ENCODE peak calls at places on chromosomes 1 and 21, in ten cellular contexts. T is transverse colon; O is spleen; U is CD8-positive, alpha-beta T cell; D is tibial nerve; L is small intestine; E is ascending aorta; G is sigmoid colon; N is OCI-LY7; K is NT2/D1. V is an unnamed sample.

GRCh38 chr1:211870156-211870555 is 39.6 kb upstream of the LPGAT1 start:
- DNase-seq in T (no peak), O (no peak), U (no peak), D (no peak), L (no peak), E (no peak), G (no peak), N (no peak), K (no peak), V (no peak)

GRCh38 chr1:100387209-100387608 is 34.9 kb downstream of the CDC14A start:
- DNase-seq in T (no peak), O (no peak), U (no peak), D (no peak), L (no peak), E (no peak), G (no peak), N (peak; percentile 16), K (no peak), V (no peak)

GRCh38 chr1:36871146-36871971 is 163.0 kb downstream of the GRIK3 start:
- DNase-seq in T (no peak), O (peak; percentile 40), U (no peak), D (no peak), L (no peak), E (no peak), G (peak; percentile 66), N (no peak), K (no peak), V (no peak)

GRCh38 chr1:94832446-94832845 is 12.3 kb downstream of the SLC44A3 start:
- DNase-seq in T (no peak), O (no peak), U (no peak), D (no peak), L (no peak), E (no peak), G (no peak), N (no peak), K (no peak), V (no peak)

GRCh38 chr21:44397431-44398031 is 44.1 kb downstream of the TRPM2 start:
- DNase-seq in T (no peak), O (no peak), U (no peak), D (no peak), L (no peak), E (peak; percentile 54), G (no peak), N (no peak), K (no peak), V (no peak)

GRCh38 chr1:50278352-50278878 is 144.8 kb downstream of the DMRTA2 start:
- DNase-seq in T (no peak), O (no peak), U (no peak), D (no peak), L (no peak), E (no peak), G (no peak), N (no peak), K (no peak), V (no peak)

GRCh38 chr1:212752256-212752933 is 39.2 kb downstream of the NSL1 start:
- DNase-seq in T (no peak), O (no peak), U (no peak), D (no peak), L (no peak), E (no peak), G (no peak), N (peak; percentile 14), K (no peak), V (no peak)

GRCh38 chr1:215911406-215911968 is 344.4 kb downstream of the KCTD3 start:
- DNase-seq in T (no peak), O (no peak), U (no peak), D (no peak), L (no peak), E (no peak), G (no peak), N (no peak), K (no peak), V (no peak)

GRCh38 chr1:154961207-154961496 is 430 bp downstream of the PYGO2 start:
- DNase-seq in T (no peak), O (no peak), U (no peak), D (no peak), L (no peak), E (no peak), G (no peak), N (no peak), K (no peak), V (no peak)

GRCh38 chr1:247857069-247857985 is at the start of gene TRIM58:
- DNase-seq in T (peak; percentile 87), O (peak; percentile 80), U (peak; percentile 5), D (no peak), L (no peak), E (peak; percentile 72), G (peak; percentile 73), N (no peak), K (peak; percentile 28), V (no peak)

GRCh38 chr1:240423525-240423924 is 188.4 kb downstream of the GREM2 start:
- DNase-seq in T (no peak), O (no peak), U (no peak), D (no peak), L (no peak), E (no peak), G (no peak), N (no peak), K (no peak), V (no peak)

GRCh38 chr21:18468775-18469174 is 65.2 kb upstream of the TMPRSS15 start:
- DNase-seq in T (no peak), O (no peak), U (no peak), D (no peak), L (peak; percentile 32), E (no peak), G (no peak), N (no peak), K (no peak), V (no peak)

GRCh38 chr1:236455242-236455641 is 61.2 kb downstream of the EDARADD start:
- DNase-seq in T (no peak), O (no peak), U (no peak), D (no peak), L (no peak), E (no peak), G (no peak), N (no peak), K (no peak), V (no peak)

GRCh38 chr1:186682721-186683120 is 2.5 kb upstream of the PTGS2 start:
- DNase-seq in T (no peak), O (no peak), U (no peak), D (no peak), L (no peak), E (no peak), G (no peak), N (no peak), K (no peak), V (no peak)

GRCh38 chr1:154186177-154186576 is 5.7 kb downstream of the TPM3 start:
- DNase-seq in T (peak; percentile 68), O (no peak), U (peak; percentile 66), D (no peak), L (peak; percentile 62), E (no peak), G (no peak), N (peak; percentile 67), K (peak; percentile 84), V (peak; percentile 77)

GRCh38 chr1:81876901-81877750 is 76.4 kb downstream of the ADGRL2 start:
- DNase-seq in T (no peak), O (no peak), U (no peak), D (no peak), L (peak; percentile 42), E (no peak), G (no peak), N (no peak), K (no peak), V (no peak)

GRCh38 chr1:195574511-195574910 is 1033.7 kb downstream of the KCNT2 start:
- DNase-seq in T (no peak), O (no peak), U (no peak), D (no peak), L (no peak), E (no peak), G (no peak), N (no peak), K (no peak), V (no peak)

GRCh38 chr1:66354311-66354922 is 179.5 kb upstream of the SGIP1 start:
- DNase-seq in T (no peak), O (no peak), U (no peak), D (no peak), L (no peak), E (no peak), G (no peak), N (no peak), K (no peak), V (no peak)
- H3K4me1 ChIP-seq in T (peaks cover 12% of the 10 kb centered on the region), O (peaks cover 96% of the 10 kb centered on the region), U (peaks cover 79% of the 10 kb centered on the region), D (peaks cover 65% of the 10 kb centered on the region), L (no peaks in the 10 kb centered on the region), E (no peaks in the 10 kb centered on the region), G (peaks cover 28% of the 10 kb centered on the region), N (peaks cover 35% of the 10 kb centered on the region), K (no peaks in the 10 kb centered on the region), V (peaks cover 7% of the 10 kb centered on the region)

GRCh38 chr1:205777994-205778393 is 2.7 kb upstream of the RAB29 start:
- DNase-seq in T (no peak), O (no peak), U (no peak), D (no peak), L (no peak), E (no peak), G (no peak), N (no peak), K (no peak), V (no peak)
- H3K4me3 ChIP-seq in T (no peak overlapping the region), O (no peak overlapping the region), U (no peak overlapping the region), D (no peak overlapping the region), L (no peak overlapping the region), E (no peak overlapping the region), G (no peak overlapping the region), N (no peak overlapping the region), K (no peak overlapping the region), V (no peak overlapping the region)

GRCh38 chr1:204308023-204308628 is 51.6 kb downstream of the PLEKHA6 start:
- DNase-seq in T (no peak), O (no peak), U (no peak), D (no peak), L (no peak), E (no peak), G (no peak), N (no peak), K (no peak), V (no peak)
- H3K4me1 ChIP-seq in T (no peaks in the 10 kb centered on the region), O (no peaks in the 10 kb centered on the region), U (no peaks in the 10 kb centered on the region), D (peaks cover 12% of the 10 kb centered on the region), L (peaks cover 2% of the 10 kb centered on the region), E (no peaks in the 10 kb centered on the region), G (peaks cover 13% of the 10 kb centered on the region), N (no peaks in the 10 kb centered on the region), K (peaks cover 17% of the 10 kb centered on the region), V (peaks cover 14% of the 10 kb centered on the region)

DNA sequence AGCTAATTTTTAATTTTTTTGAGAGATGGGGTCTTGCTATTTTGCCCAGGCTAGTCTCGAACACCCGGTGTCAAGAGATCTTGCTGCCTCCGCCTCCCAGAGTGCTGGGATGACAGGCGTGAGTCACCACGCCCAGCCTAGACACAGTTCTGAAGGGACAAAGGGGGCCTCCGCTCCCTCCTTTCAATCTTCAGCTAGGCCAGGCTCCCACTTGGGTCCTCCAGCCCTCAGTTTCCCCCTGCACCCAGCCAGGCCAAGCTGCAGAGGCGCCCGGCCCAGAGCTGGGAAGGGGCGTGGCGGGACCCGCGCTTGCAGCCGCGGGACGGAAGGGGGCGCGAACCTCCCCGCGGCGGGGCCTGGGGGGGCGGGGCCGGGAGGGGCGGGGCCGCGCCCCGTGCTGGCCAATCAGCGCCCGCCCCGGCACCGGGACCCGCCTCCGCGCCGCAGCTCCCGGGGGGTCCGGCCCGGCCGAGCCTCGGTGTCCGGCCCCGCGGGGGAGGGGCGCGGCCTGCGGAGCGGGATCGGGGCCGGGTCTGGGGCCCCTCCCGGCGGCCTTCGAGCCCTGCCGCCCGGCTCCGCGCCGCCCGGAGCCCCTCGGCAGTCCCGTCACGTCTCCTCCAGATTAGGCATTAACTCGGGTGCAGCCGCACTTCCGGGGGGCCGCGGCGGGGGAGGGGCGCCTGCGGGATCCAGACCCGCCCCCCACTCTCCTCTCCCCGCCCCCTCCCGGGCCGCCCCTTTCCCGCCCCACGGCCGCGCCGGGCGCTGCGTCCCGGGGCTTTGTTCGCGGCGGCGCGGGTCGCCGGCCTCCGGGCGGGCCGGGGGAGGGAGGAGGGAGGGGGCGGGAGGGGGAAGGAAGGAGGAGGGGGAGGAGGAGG is 559 bp upstream of the AGRN start:
- DNase-seq in T (peak; percentile 87), O (peak; percentile 94), U (peak; percentile 82), D (peak; percentile 70), L (peak; percentile 84), E (peak; percentile 87), G (peak; percentile 93), N (peak; percentile 87), K (peak; percentile 63), V (no peak)
- H3K4me3 ChIP-seq in T (peak overlapping the region; percentile 79), O (peak overlapping the region; percentile 77), U (peak overlapping the region; percentile 39), D (peak overlapping the region; percentile 83), L (peak overlapping the region; percentile 67), E (peak overlapping the region; percentile 95), G (peak overlapping the region; percentile 89), N (peak overlapping the region; percentile 65), K (no peak overlapping the region), V (peak overlapping the region; percentile 38)

V was measured in iPS DF 6.9.